ENCODE peak calls at places on chromosome 1, in seven cellular contexts. A is endothelial cell of umbilical vein, J is adrenal gland, X is GM12891, D is A549, B is stomach, S is vagina. V is an unnamed sample.

GRCh38 chr1:201095581-201096531 is 16.4 kb downstream of the CACNA1S start:
- DNase-seq in J (no peak), X (no peak), B (no peak), A (no peak), D (no peak), S (no peak), V (no peak)

GRCh38 chr1:209409786-209410185 is 173.7 kb upstream of the CAMK1G start:
- DNase-seq in X (no peak), J (no peak), A (no peak), S (no peak), B (no peak), D (peak; percentile 33), V (no peak)

GRCh38 chr1:206036661-206037455 is 13.2 kb upstream of the CTSE start:
- DNase-seq in A (no peak), S (no peak), X (no peak), D (no peak), B (no peak), J (no peak), V (no peak)

GRCh38 chr1:186082235-186082937 is 292.7 kb downstream of the TPR start:
- DNase-seq in A (peak; percentile 52), X (peak; percentile 1), J (peak; percentile 81), S (no peak), B (peak; percentile 67), D (no peak), V (peak; percentile 85)

GRCh38 chr1:148264374-148265276 is 112.5 kb upstream of the NBPF11 start:
- DNase-seq in D (peak; percentile 92), X (no peak), J (no peak), S (no peak), A (peak; percentile 40), B (no peak), V (peak; percentile 87)

GRCh38 chr1:82485591-82486369 is 685.0 kb downstream of the ADGRL2 start:
- DNase-seq in J (peak; percentile 58), S (no peak), B (no peak), D (no peak), X (no peak), A (no peak), V (no peak)

GRCh38 chr1:10688409-10688786 is 108.0 kb downstream of the CASZ1 start:
- DNase-seq in J (no peak), A (no peak), X (no peak), B (no peak), S (no peak), D (no peak), V (no peak)

GRCh38 chr1:83827731-83828130 is 171.2 kb downstream of the TTLL7 start:
- DNase-seq in D (no peak), J (no peak), X (no peak), A (no peak), S (no peak), B (no peak), V (no peak)

GRCh38 chr1:236185687-236186086 is 43.3 kb downstream of the GPR137B start:
- DNase-seq in X (no peak), A (no peak), D (no peak), B (no peak), S (no peak), J (no peak), V (no peak)

GRCh38 chr1:47230692-47231313 is 1.2 kb downstream of the TAL1 start:
- DNase-seq in X (no peak), A (no peak), D (no peak), B (no peak), S (no peak), J (no peak), V (no peak)

GRCh38 chr1:86926886-86927285 is 12.5 kb downstream of the HS2ST1 start:
- DNase-seq in S (no peak), B (no peak), X (no peak), J (no peak), D (no peak), A (no peak), V (no peak)

GRCh38 chr1:66564250-66564649 is 30.3 kb downstream of the SGIP1 start:
- DNase-seq in D (peak; percentile 6), J (no peak), B (no peak), X (no peak), S (no peak), A (peak; percentile 97), V (no peak)

GRCh38 chr1:55374801-55375616 is 159.8 kb upstream of the USP24 start:
- DNase-seq in J (no peak), A (no peak), B (no peak), D (no peak), X (no peak), S (no peak), V (no peak)

GRCh38 chr1:10941891-10942541 is 70.4 kb upstream of the TARDBP start:
- DNase-seq in A (peak; percentile 22), X (peak; percentile 71), D (peak; percentile 71), S (no peak), J (peak; percentile 25), B (peak; percentile 67), V (peak; percentile 33)

GRCh38 chr1:200415227-200415626 is 5.4 kb upstream of the ZNF281 start:
- DNase-seq in J (no peak), A (peak; percentile 9), S (no peak), D (no peak), X (no peak), B (no peak), V (no peak)

GRCh38 chr1:244239261-244239770 is 188.2 kb downstream of the ZBTB18 start:
- DNase-seq in D (no peak), X (no peak), B (no peak), J (no peak), S (no peak), A (peak; percentile 19), V (no peak)

GRCh38 chr1:56028244-56028643 is 551.1 kb downstream of the PLPP3 start:
- DNase-seq in B (no peak), S (no peak), A (no peak), X (no peak), J (no peak), D (no peak), V (no peak)

GRCh38 chr1:47572731-47573505 is 135.1 kb downstream of the FOXD2 start:
- DNase-seq in J (no peak), B (no peak), X (no peak), S (no peak), D (no peak), A (no peak), V (no peak)

GRCh38 chr1:164771568-164772350 is 212.8 kb downstream of the PBX1 start:
- DNase-seq in X (no peak), S (peak; percentile 89), A (peak; percentile 32), J (peak; percentile 53), D (no peak), B (no peak), V (no peak)

GRCh38 chr1:58921751-58922150 is 137.9 kb upstream of the JUN start:
- DNase-seq in D (no peak), A (no peak), S (peak; percentile 65), J (no peak), X (no peak), B (no peak), V (no peak)

GRCh38 chr1:162019006-162019405 is 4.7 kb downstream of the OLFML2B start:
- DNase-seq in A (peak; percentile 87), X (no peak), B (no peak), D (no peak), J (no peak), S (no peak), V (peak; percentile 86)

GRCh38 chr1:219379691-219380090 is 206.0 kb downstream of the LYPLAL1 start:
- DNase-seq in S (no peak), X (no peak), D (no peak), A (no peak), B (no peak), J (no peak), V (no peak)

DNA sequence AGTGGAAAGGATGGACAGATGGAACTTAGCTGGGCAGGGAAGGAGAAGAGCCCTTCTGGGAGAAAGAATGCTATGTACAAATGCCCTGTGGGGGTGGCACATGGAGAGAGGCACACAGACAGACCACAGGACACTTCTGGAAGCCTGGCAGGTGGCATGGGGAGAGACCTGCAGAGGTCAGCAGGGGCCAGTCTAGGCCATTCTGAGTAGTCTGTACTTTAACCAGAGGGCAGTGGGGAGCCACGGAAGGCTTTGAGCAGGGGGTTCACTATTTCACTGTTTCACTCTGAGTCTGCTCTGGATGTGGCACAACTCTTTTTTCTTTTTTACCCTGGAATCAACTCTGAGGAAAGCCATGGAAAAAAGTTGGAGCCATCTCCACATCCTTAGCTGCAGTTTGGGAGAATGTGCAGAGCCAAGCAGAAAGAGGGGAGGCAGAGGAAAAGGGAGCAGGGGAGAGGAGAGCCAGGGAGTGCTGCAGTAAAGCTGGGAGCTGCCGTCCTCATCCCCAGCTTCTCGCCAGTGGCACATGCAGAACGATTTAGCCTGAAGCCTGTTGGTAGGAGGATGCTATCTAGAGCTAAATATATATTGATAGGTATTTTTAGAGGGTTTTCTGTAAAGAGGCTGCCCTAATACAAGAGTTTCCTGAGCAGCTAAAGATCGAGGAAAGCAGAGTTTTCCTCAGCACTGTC is 34.0 kb downstream of the CACNA1E start:
- DNase-seq in S (peak; percentile 47), D (no peak), A (no peak), J (no peak), B (no peak), X (no peak), V (no peak)
- TF ChIP-seq POLR2A in S (no peak), D (no peak), A (no peak), J (no peak), B (no peak), X (no peak), V (no peak)

DNA sequence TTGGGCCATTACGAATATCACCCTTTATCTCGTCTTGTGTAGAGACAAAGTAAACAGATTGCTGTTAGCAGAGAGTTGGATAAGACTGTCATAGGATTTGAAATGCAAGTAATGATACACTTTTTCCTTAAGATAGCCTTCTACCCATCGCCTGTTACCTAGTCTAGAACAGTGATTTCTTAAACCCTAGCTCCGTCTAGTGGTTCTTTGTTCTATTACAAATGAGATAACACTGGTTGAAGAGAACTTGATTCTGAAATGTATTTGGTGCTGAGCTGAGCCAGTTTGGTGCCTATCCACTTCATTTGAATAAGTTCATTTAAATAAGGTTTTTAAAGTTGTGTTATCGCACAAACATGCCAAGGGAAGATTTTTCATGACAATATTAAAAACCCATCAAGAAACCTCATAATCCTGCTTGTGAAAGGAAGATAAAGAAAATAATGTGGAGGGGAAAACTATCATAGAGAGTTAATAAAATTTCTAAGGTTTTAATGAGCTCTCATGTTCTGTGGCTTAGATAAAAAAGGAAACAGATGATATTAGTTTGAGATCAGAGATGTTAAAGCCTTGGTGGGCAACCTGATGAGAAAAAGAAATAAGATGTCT is 1.5 kb upstream of the KCNH1 start:
- DNase-seq in D (peak; percentile 46), B (no peak), J (no peak), S (no peak), A (peak; percentile 42), X (no peak), V (peak; percentile 11)
- TF ChIP-seq POLR2A in D (no peak), B (no peak), J (no peak), S (no peak), A (no peak), X (no peak), V (no peak)

DNA sequence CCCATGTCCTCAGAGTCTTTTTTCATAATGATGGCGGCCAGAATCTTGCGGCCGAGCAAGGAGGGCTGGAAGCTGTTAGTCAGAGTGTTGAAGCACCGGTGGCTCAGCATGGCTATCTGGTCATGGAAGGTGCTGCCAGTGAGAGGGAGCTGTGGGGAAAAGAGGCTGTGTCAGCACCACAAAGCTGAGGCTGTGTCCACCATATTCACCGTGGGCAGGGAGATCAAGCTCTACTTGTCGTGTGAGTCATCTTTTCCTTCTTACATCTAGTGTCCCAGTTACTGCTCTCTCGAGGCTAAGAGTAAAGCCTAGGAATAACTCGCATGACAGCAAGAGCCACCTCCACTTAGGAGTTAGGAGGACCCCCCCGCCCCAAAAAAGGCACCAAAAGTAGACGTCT is 18.2 kb downstream of the ADAR start:
- DNase-seq in A (no peak), B (no peak), J (no peak), D (no peak), X (no peak), S (no peak), V (no peak)
- TF ChIP-seq POLR2A in A (no peak), B (no peak), J (no peak), D (no peak), X (no peak), S (no peak), V (no peak)

GRCh38 chr1:3504151-3504822 is 49.8 kb downstream of the ARHGEF16 start:
- DNase-seq in S (no peak), A (peak; percentile 94), D (peak; percentile 65), J (peak; percentile 31), X (no peak), B (no peak), V (no peak)
- TF ChIP-seq POLR2A in S (no peak), A (no peak), D (no peak), J (no peak), X (no peak), B (no peak), V (no peak)

V was measured in erythroblast.